ENCODE peak calls at places on chromosomes 2 and 18, in five cellular contexts. One of them, this sample, is unnamed.

GRCh38 chr2:170817999-170818293 is 1.3 kb downstream of the GAD1 start:
- DNase-seq in small intestine: no peak
- DNase-seq in WERI-Rb-1: peak; percentile 53
- DNase-seq in stimulated activated CD4-positive, alpha-beta T cell treated with anti-CD3 and anti-CD28 coated beads, TNF-alpha, amount 100 ng/mL, for 24 hours: no peak
- DNase-seq in central memory CD4-positive, alpha-beta T cell: no peak
- DNase-seq in this sample: no peak

GRCh38 chr2:118913805-118914645 is 28.0 kb upstream of the MARCO start:
- DNase-seq in small intestine: no peak
- DNase-seq in WERI-Rb-1: no peak
- DNase-seq in stimulated activated CD4-positive, alpha-beta T cell treated with anti-CD3 and anti-CD28 coated beads, TNF-alpha, amount 100 ng/mL, for 24 hours: no peak
- DNase-seq in central memory CD4-positive, alpha-beta T cell: no peak
- DNase-seq in this sample: no peak

GRCh38 chr2:15096873-15097272 is 464.3 kb downstream of the NBAS start:
- DNase-seq in small intestine: no peak
- DNase-seq in WERI-Rb-1: no peak
- DNase-seq in stimulated activated CD4-positive, alpha-beta T cell treated with anti-CD3 and anti-CD28 coated beads, TNF-alpha, amount 100 ng/mL, for 24 hours: no peak
- DNase-seq in central memory CD4-positive, alpha-beta T cell: no peak
- DNase-seq in this sample: no peak

GRCh38 chr2:186126181-186126580 is 359.9 kb upstream of the ZC3H15 start:
- DNase-seq in small intestine: no peak
- DNase-seq in WERI-Rb-1: no peak
- DNase-seq in stimulated activated CD4-positive, alpha-beta T cell treated with anti-CD3 and anti-CD28 coated beads, TNF-alpha, amount 100 ng/mL, for 24 hours: no peak
- DNase-seq in central memory CD4-positive, alpha-beta T cell: no peak
- DNase-seq in this sample: no peak

GRCh38 chr2:207230261-207231105 is 64.7 kb upstream of the KLF7 start:
- DNase-seq in small intestine: peak; percentile 24
- DNase-seq in WERI-Rb-1: peak; percentile 23
- DNase-seq in stimulated activated CD4-positive, alpha-beta T cell treated with anti-CD3 and anti-CD28 coated beads, TNF-alpha, amount 100 ng/mL, for 24 hours: no peak
- DNase-seq in central memory CD4-positive, alpha-beta T cell: no peak
- DNase-seq in this sample: no peak

GRCh38 chr18:13940326-13940725 is 25.0 kb upstream of the MC2R start:
- DNase-seq in small intestine: no peak
- DNase-seq in WERI-Rb-1: no peak
- DNase-seq in stimulated activated CD4-positive, alpha-beta T cell treated with anti-CD3 and anti-CD28 coated beads, TNF-alpha, amount 100 ng/mL, for 24 hours: no peak
- DNase-seq in central memory CD4-positive, alpha-beta T cell: no peak
- DNase-seq in this sample: no peak

GRCh38 chr2:73254343-73255006 is 20.4 kb downstream of the CCT7 start:
- DNase-seq in small intestine: no peak
- DNase-seq in WERI-Rb-1: no peak
- DNase-seq in stimulated activated CD4-positive, alpha-beta T cell treated with anti-CD3 and anti-CD28 coated beads, TNF-alpha, amount 100 ng/mL, for 24 hours: no peak
- DNase-seq in central memory CD4-positive, alpha-beta T cell: no peak
- DNase-seq in this sample: no peak

GRCh38 chr2:85945576-85945975 is 56.8 kb upstream of the ST3GAL5 start:
- DNase-seq in small intestine: no peak
- DNase-seq in WERI-Rb-1: no peak
- DNase-seq in stimulated activated CD4-positive, alpha-beta T cell treated with anti-CD3 and anti-CD28 coated beads, TNF-alpha, amount 100 ng/mL, for 24 hours: no peak
- DNase-seq in central memory CD4-positive, alpha-beta T cell: no peak
- DNase-seq in this sample: no peak

GRCh38 chr2:100606740-100607343 is 44.0 kb downstream of the PDCL3 start:
- DNase-seq in small intestine: peak; percentile 53
- DNase-seq in WERI-Rb-1: no peak
- DNase-seq in stimulated activated CD4-positive, alpha-beta T cell treated with anti-CD3 and anti-CD28 coated beads, TNF-alpha, amount 100 ng/mL, for 24 hours: peak; percentile 9
- DNase-seq in central memory CD4-positive, alpha-beta T cell: peak; percentile 26
- DNase-seq in this sample: peak; percentile 20

GRCh38 chr2:47190188-47190818 is 35.2 kb upstream of the STPG4 start:
- DNase-seq in small intestine: peak; percentile 37
- DNase-seq in WERI-Rb-1: no peak
- DNase-seq in stimulated activated CD4-positive, alpha-beta T cell treated with anti-CD3 and anti-CD28 coated beads, TNF-alpha, amount 100 ng/mL, for 24 hours: no peak
- DNase-seq in central memory CD4-positive, alpha-beta T cell: no peak
- DNase-seq in this sample: no peak

GRCh38 chr2:122670932-122671331 is 915.5 kb downstream of the TSN start:
- DNase-seq in small intestine: no peak
- DNase-seq in WERI-Rb-1: no peak
- DNase-seq in stimulated activated CD4-positive, alpha-beta T cell treated with anti-CD3 and anti-CD28 coated beads, TNF-alpha, amount 100 ng/mL, for 24 hours: no peak
- DNase-seq in central memory CD4-positive, alpha-beta T cell: no peak
- DNase-seq in this sample: no peak

GRCh38 chr2:85511008-85511895 is 27.7 kb upstream of the MAT2A start:
- DNase-seq in small intestine: no peak
- DNase-seq in WERI-Rb-1: no peak
- DNase-seq in stimulated activated CD4-positive, alpha-beta T cell treated with anti-CD3 and anti-CD28 coated beads, TNF-alpha, amount 100 ng/mL, for 24 hours: no peak
- DNase-seq in central memory CD4-positive, alpha-beta T cell: no peak
- DNase-seq in this sample: no peak

GRCh38 chr2:129857200-129857599 is 122.3 kb upstream of the RAB6C start:
- DNase-seq in small intestine: no peak
- DNase-seq in WERI-Rb-1: no peak
- DNase-seq in stimulated activated CD4-positive, alpha-beta T cell treated with anti-CD3 and anti-CD28 coated beads, TNF-alpha, amount 100 ng/mL, for 24 hours: no peak
- DNase-seq in central memory CD4-positive, alpha-beta T cell: no peak
- DNase-seq in this sample: no peak

GRCh38 chr2:85231242-85231805 is 96.5 kb downstream of the TGOLN2 start:
- DNase-seq in small intestine: no peak
- DNase-seq in WERI-Rb-1: no peak
- DNase-seq in stimulated activated CD4-positive, alpha-beta T cell treated with anti-CD3 and anti-CD28 coated beads, TNF-alpha, amount 100 ng/mL, for 24 hours: no peak
- DNase-seq in central memory CD4-positive, alpha-beta T cell: no peak
- DNase-seq in this sample: no peak

GRCh38 chr18:12750076-12750707 is 47.4 kb downstream of the PSMG2 start:
- DNase-seq in small intestine: no peak
- DNase-seq in WERI-Rb-1: no peak
- DNase-seq in stimulated activated CD4-positive, alpha-beta T cell treated with anti-CD3 and anti-CD28 coated beads, TNF-alpha, amount 100 ng/mL, for 24 hours: no peak
- DNase-seq in central memory CD4-positive, alpha-beta T cell: no peak
- DNase-seq in this sample: no peak

GRCh38 chr2:38700113-38700780 is 34.3 kb downstream of the GALM start:
- DNase-seq in small intestine: peak; percentile 40
- DNase-seq in WERI-Rb-1: no peak
- DNase-seq in stimulated activated CD4-positive, alpha-beta T cell treated with anti-CD3 and anti-CD28 coated beads, TNF-alpha, amount 100 ng/mL, for 24 hours: no peak
- DNase-seq in central memory CD4-positive, alpha-beta T cell: peak; percentile 50
- DNase-seq in this sample: no peak

GRCh38 chr2:43107679-43108078 is 118.7 kb downstream of the ZFP36L2 start:
- DNase-seq in small intestine: no peak
- DNase-seq in WERI-Rb-1: no peak
- DNase-seq in stimulated activated CD4-positive, alpha-beta T cell treated with anti-CD3 and anti-CD28 coated beads, TNF-alpha, amount 100 ng/mL, for 24 hours: no peak
- DNase-seq in central memory CD4-positive, alpha-beta T cell: no peak
- DNase-seq in this sample: no peak

GRCh38 chr2:178328037-178328436 is 122.9 kb downstream of the PRKRA start:
- DNase-seq in small intestine: no peak
- DNase-seq in WERI-Rb-1: no peak
- DNase-seq in stimulated activated CD4-positive, alpha-beta T cell treated with anti-CD3 and anti-CD28 coated beads, TNF-alpha, amount 100 ng/mL, for 24 hours: no peak
- DNase-seq in central memory CD4-positive, alpha-beta T cell: no peak
- DNase-seq in this sample: no peak

GRCh38 chr2:66521459-66521858 is 86.5 kb downstream of the MEIS1 start:
- DNase-seq in small intestine: no peak
- DNase-seq in WERI-Rb-1: peak; percentile 58
- DNase-seq in stimulated activated CD4-positive, alpha-beta T cell treated with anti-CD3 and anti-CD28 coated beads, TNF-alpha, amount 100 ng/mL, for 24 hours: no peak
- DNase-seq in central memory CD4-positive, alpha-beta T cell: no peak
- DNase-seq in this sample: no peak

GRCh38 chr2:233354971-233355574 is 779 bp downstream of the DGKD start:
- DNase-seq in small intestine: peak; percentile 75
- DNase-seq in WERI-Rb-1: no peak
- DNase-seq in stimulated activated CD4-positive, alpha-beta T cell treated with anti-CD3 and anti-CD28 coated beads, TNF-alpha, amount 100 ng/mL, for 24 hours: no peak
- DNase-seq in central memory CD4-positive, alpha-beta T cell: no peak
- DNase-seq in this sample: peak; percentile 67

GRCh38 chr2:48332286-48332685 is 197.7 kb upstream of the STON1 start:
- DNase-seq in small intestine: peak; percentile 81
- DNase-seq in WERI-Rb-1: no peak
- DNase-seq in stimulated activated CD4-positive, alpha-beta T cell treated with anti-CD3 and anti-CD28 coated beads, TNF-alpha, amount 100 ng/mL, for 24 hours: no peak
- DNase-seq in central memory CD4-positive, alpha-beta T cell: no peak
- DNase-seq in this sample: no peak

GRCh38 chr2:133365117-133365516 is 203.1 kb downstream of the NCKAP5 start:
- DNase-seq in small intestine: no peak
- DNase-seq in WERI-Rb-1: no peak
- DNase-seq in stimulated activated CD4-positive, alpha-beta T cell treated with anti-CD3 and anti-CD28 coated beads, TNF-alpha, amount 100 ng/mL, for 24 hours: no peak
- DNase-seq in central memory CD4-positive, alpha-beta T cell: no peak
- DNase-seq in this sample: no peak

GRCh38 chr2:85258194-85258605 is 69.6 kb downstream of the TGOLN2 start:
- DNase-seq in small intestine: no peak
- DNase-seq in WERI-Rb-1: no peak
- DNase-seq in stimulated activated CD4-positive, alpha-beta T cell treated with anti-CD3 and anti-CD28 coated beads, TNF-alpha, amount 100 ng/mL, for 24 hours: no peak
- DNase-seq in central memory CD4-positive, alpha-beta T cell: no peak
- DNase-seq in this sample: no peak

GRCh38 chr2:96403481-96403880 is 67.9 kb downstream of the NCAPH start:
- DNase-seq in small intestine: no peak
- DNase-seq in WERI-Rb-1: no peak
- DNase-seq in stimulated activated CD4-positive, alpha-beta T cell treated with anti-CD3 and anti-CD28 coated beads, TNF-alpha, amount 100 ng/mL, for 24 hours: no peak
- DNase-seq in central memory CD4-positive, alpha-beta T cell: no peak
- DNase-seq in this sample: no peak

GRCh38 chr2:74225698-74226459 is 27.5 kb downstream of the MTHFD2 start:
- DNase-seq in small intestine: no peak
- DNase-seq in WERI-Rb-1: no peak
- DNase-seq in stimulated activated CD4-positive, alpha-beta T cell treated with anti-CD3 and anti-CD28 coated beads, TNF-alpha, amount 100 ng/mL, for 24 hours: no peak
- DNase-seq in central memory CD4-positive, alpha-beta T cell: no peak
- DNase-seq in this sample: no peak

GRCh38 chr2:11417946-11418585 is 47.9 kb downstream of the E2F6 start:
- DNase-seq in small intestine: peak; percentile 74
- DNase-seq in WERI-Rb-1: peak; percentile 43
- DNase-seq in stimulated activated CD4-positive, alpha-beta T cell treated with anti-CD3 and anti-CD28 coated beads, TNF-alpha, amount 100 ng/mL, for 24 hours: no peak
- DNase-seq in central memory CD4-positive, alpha-beta T cell: no peak
- DNase-seq in this sample: no peak

GRCh38 chr2:144931976-144932375 is 412.1 kb upstream of the ZEB2 start:
- DNase-seq in small intestine: no peak
- DNase-seq in WERI-Rb-1: no peak
- DNase-seq in stimulated activated CD4-positive, alpha-beta T cell treated with anti-CD3 and anti-CD28 coated beads, TNF-alpha, amount 100 ng/mL, for 24 hours: no peak
- DNase-seq in central memory CD4-positive, alpha-beta T cell: no peak
- DNase-seq in this sample: no peak

GRCh38 chr2:2484301-2484700 is 153.2 kb upstream of the MYT1L start:
- DNase-seq in small intestine: no peak
- DNase-seq in WERI-Rb-1: no peak
- DNase-seq in stimulated activated CD4-positive, alpha-beta T cell treated with anti-CD3 and anti-CD28 coated beads, TNF-alpha, amount 100 ng/mL, for 24 hours: no peak
- DNase-seq in central memory CD4-positive, alpha-beta T cell: no peak
- DNase-seq in this sample: no peak

GRCh38 chr2:125167152-125167551 is 1142.1 kb downstream of the CNTNAP5 start:
- DNase-seq in small intestine: no peak
- DNase-seq in WERI-Rb-1: no peak
- DNase-seq in stimulated activated CD4-positive, alpha-beta T cell treated with anti-CD3 and anti-CD28 coated beads, TNF-alpha, amount 100 ng/mL, for 24 hours: no peak
- DNase-seq in central memory CD4-positive, alpha-beta T cell: no peak
- DNase-seq in this sample: no peak

GRCh38 chr2:234714711-234715110 is 217.8 kb upstream of the ARL4C start:
- DNase-seq in small intestine: no peak
- DNase-seq in WERI-Rb-1: no peak
- DNase-seq in stimulated activated CD4-positive, alpha-beta T cell treated with anti-CD3 and anti-CD28 coated beads, TNF-alpha, amount 100 ng/mL, for 24 hours: no peak
- DNase-seq in central memory CD4-positive, alpha-beta T cell: no peak
- DNase-seq in this sample: no peak

GRCh38 chr2:218343591-218343990 is 13.1 kb upstream of the CATIP start:
- DNase-seq in small intestine: no peak
- DNase-seq in WERI-Rb-1: no peak
- DNase-seq in stimulated activated CD4-positive, alpha-beta T cell treated with anti-CD3 and anti-CD28 coated beads, TNF-alpha, amount 100 ng/mL, for 24 hours: no peak
- DNase-seq in central memory CD4-positive, alpha-beta T cell: no peak
- DNase-seq in this sample: no peak

GRCh38 chr2:84427235-84428138 is 31.6 kb downstream of the SUCLG1 start:
- DNase-seq in small intestine: no peak
- DNase-seq in WERI-Rb-1: no peak
- DNase-seq in stimulated activated CD4-positive, alpha-beta T cell treated with anti-CD3 and anti-CD28 coated beads, TNF-alpha, amount 100 ng/mL, for 24 hours: no peak
- DNase-seq in central memory CD4-positive, alpha-beta T cell: no peak
- DNase-seq in this sample: no peak

GRCh38 chr2:223970343-223971128 is 13.3 kb downstream of the MRPL44 start:
- DNase-seq in small intestine: peak; percentile 55
- DNase-seq in WERI-Rb-1: peak; percentile 34
- DNase-seq in stimulated activated CD4-positive, alpha-beta T cell treated with anti-CD3 and anti-CD28 coated beads, TNF-alpha, amount 100 ng/mL, for 24 hours: peak; percentile 32
- DNase-seq in central memory CD4-positive, alpha-beta T cell: peak; percentile 35
- DNase-seq in this sample: peak; percentile 49

GRCh38 chr2:136008205-136008865 is 22.9 kb upstream of the DARS1 start:
- DNase-seq in small intestine: no peak
- DNase-seq in WERI-Rb-1: no peak
- DNase-seq in stimulated activated CD4-positive, alpha-beta T cell treated with anti-CD3 and anti-CD28 coated beads, TNF-alpha, amount 100 ng/mL, for 24 hours: no peak
- DNase-seq in central memory CD4-positive, alpha-beta T cell: peak; percentile 76
- DNase-seq in this sample: peak; percentile 85

GRCh38 chr18:2244641-2245040 is 326.7 kb downstream of the METTL4 start:
- DNase-seq in small intestine: no peak
- DNase-seq in WERI-Rb-1: no peak
- DNase-seq in stimulated activated CD4-positive, alpha-beta T cell treated with anti-CD3 and anti-CD28 coated beads, TNF-alpha, amount 100 ng/mL, for 24 hours: no peak
- DNase-seq in central memory CD4-positive, alpha-beta T cell: no peak
- DNase-seq in this sample: no peak

GRCh38 chr2:3712841-3713503 is 9.6 kb downstream of the DCDC2C start:
- DNase-seq in small intestine: no peak
- DNase-seq in WERI-Rb-1: no peak
- DNase-seq in stimulated activated CD4-positive, alpha-beta T cell treated with anti-CD3 and anti-CD28 coated beads, TNF-alpha, amount 100 ng/mL, for 24 hours: no peak
- DNase-seq in central memory CD4-positive, alpha-beta T cell: no peak
- DNase-seq in this sample: no peak

GRCh38 chr18:28175930-28176673 is 828 bp downstream of the CDH2 start:
- DNase-seq in small intestine: no peak
- DNase-seq in WERI-Rb-1: peak; percentile 51
- DNase-seq in stimulated activated CD4-positive, alpha-beta T cell treated with anti-CD3 and anti-CD28 coated beads, TNF-alpha, amount 100 ng/mL, for 24 hours: no peak
- DNase-seq in central memory CD4-positive, alpha-beta T cell: no peak
- DNase-seq in this sample: no peak

GRCh38 chr2:133422946-133423345 is 145.3 kb downstream of the NCKAP5 start:
- DNase-seq in small intestine: no peak
- DNase-seq in WERI-Rb-1: no peak
- DNase-seq in stimulated activated CD4-positive, alpha-beta T cell treated with anti-CD3 and anti-CD28 coated beads, TNF-alpha, amount 100 ng/mL, for 24 hours: no peak
- DNase-seq in central memory CD4-positive, alpha-beta T cell: no peak
- DNase-seq in this sample: no peak

GRCh38 chr2:80256396-80257167 is 48.0 kb downstream of the LRRTM1 start:
- DNase-seq in small intestine: peak; percentile 4
- DNase-seq in WERI-Rb-1: peak; percentile 23
- DNase-seq in stimulated activated CD4-positive, alpha-beta T cell treated with anti-CD3 and anti-CD28 coated beads, TNF-alpha, amount 100 ng/mL, for 24 hours: no peak
- DNase-seq in central memory CD4-positive, alpha-beta T cell: no peak
- DNase-seq in this sample: no peak